ENCODE peak calls at places on chromosomes 13 and 19, in six cellular contexts. P is endodermal cell, E is astrocyte of the spinal cord, Y is retinal pigment epithelial cell, S is neural progenitor cell, I is fibroblast of pulmonary artery. F is an unnamed sample.

GRCh38 chr13:62997038-62997619 is 1581.5 kb upstream of the PCDH20 start:
- DNase-seq in P (no peak), E (no peak), Y (no peak), S (no peak), I (no peak), F (no peak)

GRCh38 chr13:30364133-30364532 is 56.8 kb upstream of the KATNAL1 start:
- DNase-seq in P (no peak), E (no peak), Y (no peak), S (no peak), I (peak; percentile 32), F (no peak)

GRCh38 chr19:13150919-13151604 is 851 bp downstream of the IER2 start:
- DNase-seq in P (no peak), E (no peak), Y (no peak), S (peak; percentile 54), I (no peak), F (peak; percentile 80)

GRCh38 chr19:48553676-48554384 is 1.9 kb downstream of the SULT2B1 start:
- DNase-seq in P (peak; percentile 84), E (peak; percentile 20), Y (no peak), S (peak; percentile 48), I (peak; percentile 70), F (peak; percentile 72)

GRCh38 chr13:100439247-100439955 is 149.2 kb downstream of the GGACT start:
- DNase-seq in P (no peak), E (no peak), Y (no peak), S (peak; percentile 75), I (no peak), F (no peak)

GRCh38 chr19:5114713-5115112 is 145.8 kb downstream of the KDM4B start:
- DNase-seq in P (no peak), E (no peak), Y (no peak), S (no peak), I (no peak), F (no peak)

GRCh38 chr13:18943721-18944391 is 237.8 kb downstream of the TUBA3C start:
- DNase-seq in P (no peak), E (no peak), Y (no peak), S (no peak), I (no peak), F (peak; percentile 71)

GRCh38 chr19:51688665-51689571 is 4.2 kb upstream of the SPACA6 start:
- DNase-seq in P (peak; percentile 95), E (peak; percentile 98), Y (peak; percentile 78), S (peak; percentile 91), I (peak; percentile 97), F (peak; percentile 92)

GRCh38 chr19:2117215-2117960 is 20.7 kb downstream of the IZUMO4 start:
- DNase-seq in P (no peak), E (no peak), Y (no peak), S (no peak), I (no peak), F (no peak)

GRCh38 chr19:9872618-9873242 is 37.6 kb downstream of the PIN1 start:
- DNase-seq in P (no peak), E (no peak), Y (no peak), S (no peak), I (no peak), F (no peak)

GRCh38 chr19:14318873-14319272 is 62.4 kb upstream of the ADGRE5 start:
- DNase-seq in P (peak; percentile 81), E (no peak), Y (no peak), S (peak; percentile 36), I (no peak), F (no peak)
- TF ChIP-seq CTCF in P (peak; percentile 72), E (peak; percentile 27), Y (peak; percentile 46), S (peak; percentile 48), I (peak; percentile 42), F (no peak)

DNA sequence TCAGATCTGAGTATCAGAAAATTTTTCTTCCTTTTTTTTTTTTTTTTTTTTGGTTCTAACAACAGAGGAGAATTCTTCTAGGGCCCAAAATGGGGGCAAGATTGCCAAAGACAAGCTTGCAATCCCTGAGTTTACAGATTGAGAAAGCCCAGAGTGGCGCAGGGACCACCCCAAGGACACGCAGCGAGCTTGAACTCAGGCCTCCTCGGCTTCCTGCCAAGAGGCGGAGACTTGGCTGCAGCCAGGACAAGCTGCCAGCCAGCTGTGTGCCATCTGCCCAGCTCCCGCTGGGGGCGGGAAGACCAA is 508 bp upstream of the MRPL34 start:
- DNase-seq in P (no peak), E (no peak), Y (no peak), S (no peak), I (no peak), F (no peak)
- H3K4me3 ChIP-seq in P (no peak overlapping the region), E (peak overlapping the region; percentile 63), Y (no peak overlapping the region), S (peak overlapping the region; percentile 87), I (peak overlapping the region; percentile 82), F (peak overlapping the region; percentile 68)

GRCh38 chr19:49801401-49801888 is 11.6 kb downstream of the FUZ start:
- DNase-seq in P (no peak), E (no peak), Y (no peak), S (no peak), I (no peak), F (no peak)

GRCh38 chr19:49802836-49803528 is 10.1 kb downstream of the FUZ start:
- DNase-seq in P (no peak), E (no peak), Y (no peak), S (no peak), I (no peak), F (no peak)

GRCh38 chr19:49803529-49803856 is 9.6 kb downstream of the FUZ start:
- DNase-seq in P (no peak), E (no peak), Y (no peak), S (no peak), I (no peak), F (no peak)

GRCh38 chr19:49800771-49801170 is 12.3 kb downstream of the FUZ start:
- DNase-seq in P (no peak), E (no peak), Y (no peak), S (no peak), I (no peak), F (no peak)

GRCh38 chr19:49801966-49802661 is 11.0 kb downstream of the FUZ start:
- DNase-seq in P (peak; percentile 94), E (peak; percentile 86), Y (peak; percentile 61), S (peak; percentile 84), I (peak; percentile 90), F (no peak)
- TF ChIP-seq CTCF in P (peak; percentile 40), E (peak; percentile 32), Y (peak; percentile 39), S (peak; percentile 11), I (peak; percentile 49), F (no peak)

GRCh38 chr13:78601124-78601885 is 2.0 kb downstream of the POU4F1 start:
- DNase-seq in P (peak; percentile 75), E (no peak), Y (no peak), S (peak; percentile 71), I (peak; percentile 33), F (no peak)

GRCh38 chr13:78603240-78603947 is at the start of gene POU4F1:
- DNase-seq in P (peak; percentile 95), E (no peak), Y (no peak), S (peak; percentile 93), I (peak; percentile 29), F (no peak)

GRCh38 chr13:78600317-78600899 is 2.9 kb downstream of the POU4F1 start:
- DNase-seq in P (no peak), E (no peak), Y (no peak), S (peak; percentile 31), I (no peak), F (no peak)

GRCh38 chr13:78601886-78602560 is 1.3 kb downstream of the POU4F1 start:
- DNase-seq in P (no peak), E (no peak), Y (no peak), S (no peak), I (no peak), F (no peak)

DNA sequence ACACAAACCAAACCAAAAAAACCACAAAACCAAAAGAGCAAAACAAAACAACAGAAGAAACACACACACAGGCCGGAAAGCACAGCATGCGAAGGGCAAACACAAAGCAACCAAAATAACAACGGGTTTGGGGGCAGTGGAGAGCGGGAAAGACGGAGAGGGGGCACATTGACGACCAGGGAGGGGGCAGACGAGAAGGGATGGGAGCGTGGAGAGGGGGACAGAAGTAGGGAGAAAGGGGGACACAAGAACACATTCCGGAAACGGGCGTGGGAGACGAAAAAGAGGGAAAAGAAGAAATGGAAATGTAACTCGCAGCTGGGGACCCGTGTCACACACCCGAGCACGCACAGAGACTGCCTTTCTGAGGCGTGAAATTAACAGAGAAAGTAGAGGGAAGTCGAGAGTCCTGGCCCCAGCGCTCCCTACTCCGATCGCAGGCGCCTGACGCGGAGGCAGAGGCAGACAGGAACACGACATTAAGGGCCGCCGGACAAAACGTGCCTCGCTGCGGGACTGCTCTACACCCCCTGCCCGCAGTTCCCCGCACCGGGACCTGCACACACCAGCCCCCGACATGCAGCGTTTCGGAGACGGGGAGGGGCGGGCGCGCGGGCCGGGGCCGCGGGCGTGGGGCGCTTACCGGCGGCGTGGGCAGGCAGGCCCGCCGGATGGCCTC is 652 bp downstream of the POU4F1 start:
- DNase-seq in P (peak; percentile 72), E (no peak), Y (no peak), S (peak; percentile 55), I (no peak), F (peak; percentile 72)
- H3K4me3 ChIP-seq in P (peak overlapping the region; percentile 77), E (no peak overlapping the region), Y (peak overlapping the region; percentile 25), S (peak overlapping the region; percentile 49), I (peak overlapping the region; percentile 17), F (no peak overlapping the region)

DNA sequence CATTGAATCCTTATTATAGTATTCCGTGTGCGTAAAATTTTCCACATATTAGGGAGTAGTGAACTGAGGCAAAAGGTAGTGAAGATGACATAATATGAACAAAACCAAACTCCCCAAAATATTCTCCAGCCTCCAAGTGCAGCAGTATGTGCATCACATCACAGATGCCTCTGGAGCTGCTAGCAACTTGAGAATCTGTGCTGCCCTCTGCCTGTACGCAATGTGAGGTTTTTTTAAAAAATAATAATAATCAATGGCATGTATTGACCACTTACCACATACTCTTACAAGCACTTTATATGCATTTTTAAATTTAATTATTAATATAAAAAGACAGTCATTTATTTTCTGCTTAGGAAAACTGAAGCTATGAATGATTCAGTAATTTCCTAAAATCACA is 583.0 kb upstream of the SPRY2 start:
- DNase-seq in P (no peak), E (peak; percentile 2), Y (no peak), S (peak; percentile 36), I (peak; percentile 42), F (no peak)
- TF ChIP-seq CTCF in P (peak; percentile 63), E (peak; percentile 22), Y (peak; percentile 35), S (peak; percentile 51), I (peak; percentile 31), F (no peak)

DNA sequence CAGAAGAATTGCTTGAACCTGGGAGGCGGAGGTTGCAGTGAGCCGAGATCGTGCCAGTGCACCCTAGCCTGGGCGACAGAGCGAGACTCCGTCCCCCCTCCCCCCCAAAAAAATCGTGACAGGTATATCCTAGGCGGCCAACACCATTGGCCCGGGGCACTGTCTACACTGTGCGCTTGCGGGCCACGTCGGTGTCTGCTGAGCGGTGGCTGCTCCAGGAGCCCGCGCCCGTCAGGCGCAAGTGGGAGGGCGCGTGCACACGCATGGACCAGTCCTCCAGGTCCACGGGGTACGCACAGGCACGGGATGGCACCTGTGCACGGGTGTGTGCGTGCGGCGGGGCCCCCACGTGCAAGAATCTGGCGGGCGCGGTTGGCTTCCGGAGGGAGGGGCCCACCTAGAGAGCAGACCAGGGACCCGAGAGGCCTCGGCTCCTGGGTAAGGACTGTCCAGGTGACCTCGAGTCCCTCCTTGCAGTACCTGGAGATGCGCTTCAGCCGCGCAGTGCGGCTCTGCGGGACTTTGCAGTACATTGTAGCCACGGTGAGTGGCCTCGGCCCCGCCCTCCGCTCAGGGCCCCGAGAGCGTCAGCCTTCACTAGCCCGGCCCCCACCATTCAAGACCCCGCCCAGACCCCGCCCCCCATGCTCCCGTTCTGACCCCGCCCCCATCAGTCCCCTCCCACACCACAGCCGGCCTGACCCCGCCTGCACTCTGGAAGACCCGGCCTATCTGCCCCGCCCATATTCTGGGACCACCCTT is 2.1 kb downstream of the SLC5A5 start:
- DNase-seq in P (peak; percentile 96), E (no peak), Y (no peak), S (peak; percentile 94), I (no peak), F (no peak)
- H3K4me3 ChIP-seq in P (peak overlapping the region; percentile 74), E (no peak overlapping the region), Y (peak overlapping the region; percentile 14), S (peak overlapping the region; percentile 60), I (no peak overlapping the region), F (peak overlapping the region; percentile 7)

F was measured in left lung.